ENCODE peak calls at places on chromosome 14, in eight cellular contexts. Z, O, Y, F, V, A, X and L are unnamed samples.

GRCh38 chr14:24965934-24966593 is 83.9 kb downstream of the STXBP6 start:
- DNase-seq in Y (no peak), V (peak; percentile 96), Z (no peak), O (no peak), X (peak; percentile 49), A (peak; percentile 37), F (peak; percentile 65), L (no peak)

GRCh38 chr14:26984318-26985177 is 386.7 kb upstream of the NOVA1 start:
- DNase-seq in F (no peak), O (no peak), Z (peak; percentile 55), V (peak; percentile 30), A (peak; percentile 64), X (peak; percentile 15), Y (peak; percentile 4), L (no peak)

GRCh38 chr14:23669441-23669840 is 33.3 kb downstream of the DHRS2 start:
- DNase-seq in X (no peak), F (no peak), Z (no peak), Y (no peak), A (no peak), O (no peak), V (no peak), L (no peak)

GRCh38 chr14:36424478-36425102 is 95.4 kb downstream of the NKX2-1 start:
- DNase-seq in O (no peak), V (no peak), Y (no peak), F (no peak), A (no peak), X (peak; percentile 19), Z (no peak), L (no peak)

GRCh38 chr14:56754966-56755365 is 55.3 kb downstream of the OTX2 start:
- DNase-seq in A (no peak), F (no peak), V (no peak), Y (no peak), Z (no peak), X (no peak), O (no peak), L (no peak)

GRCh38 chr14:94282991-94283723 is 9.9 kb downstream of the SERPINA10 start:
- DNase-seq in Z (no peak), F (no peak), O (no peak), X (no peak), Y (no peak), V (no peak), A (no peak), L (no peak)

GRCh38 chr14:79665556-79665955 is 545.7 kb downstream of the DIO2 start:
- DNase-seq in Z (no peak), X (no peak), A (no peak), V (no peak), Y (no peak), F (no peak), O (no peak), L (no peak)

GRCh38 chr14:61467281-61467680 is 145.9 kb downstream of the PRKCH start:
- DNase-seq in Y (no peak), A (no peak), Z (peak; percentile 25), X (no peak), F (no peak), V (no peak), O (no peak), L (no peak)

GRCh38 chr14:86852530-86852929 is 1140.5 kb downstream of the GALC start:
- DNase-seq in V (peak; percentile 77), A (no peak), Y (no peak), Z (no peak), X (no peak), F (no peak), O (no peak), L (no peak)

GRCh38 chr14:20440465-20440864 is 4.5 kb upstream of the KLHL33 start:
- DNase-seq in O (no peak), Z (no peak), F (no peak), Y (no peak), X (no peak), V (no peak), A (no peak), L (no peak)

GRCh38 chr14:34030864-34031263 is 80.0 kb upstream of the EGLN3 start:
- DNase-seq in O (no peak), Y (no peak), X (peak; percentile 50), Z (no peak), F (no peak), A (peak; percentile 27), V (peak; percentile 74), L (no peak)

GRCh38 chr14:102899516-102899900 is 23.0 kb upstream of the AMN start:
- DNase-seq in Z (no peak), F (peak; percentile 45), O (no peak), Y (no peak), X (no peak), A (no peak), V (no peak), L (no peak)

GRCh38 chr14:61258985-61259384 is 22.2 kb downstream of the TMEM30B start:
- DNase-seq in V (peak; percentile 36), O (no peak), X (no peak), A (no peak), F (no peak), Z (no peak), Y (no peak), L (no peak)

GRCh38 chr14:24075485-24076301 is 4.3 kb downstream of the CPNE6 start:
- DNase-seq in Y (no peak), A (no peak), O (no peak), X (no peak), F (no peak), V (no peak), Z (no peak), L (no peak)

GRCh38 chr14:22319526-22320352 is 269.3 kb downstream of the DAD1 start:
- DNase-seq in X (peak; percentile 17), Z (peak; percentile 61), Y (peak; percentile 53), A (peak; percentile 45), V (peak; percentile 23), F (no peak), O (no peak), L (no peak)

GRCh38 chr14:68164723-68165122 is 345.1 kb downstream of the RAD51B start:
- DNase-seq in F (no peak), V (no peak), A (no peak), O (no peak), X (no peak), Y (no peak), Z (no peak), L (no peak)

GRCh38 chr14:77151918-77152588 is 10.5 kb upstream of the ZDHHC22 start:
- DNase-seq in F (peak; percentile 92), Y (peak; percentile 28), V (peak; percentile 6), Z (no peak), X (no peak), O (no peak), A (no peak), L (peak; percentile 10)

GRCh38 chr14:72920008-72920407 is 6.3 kb upstream of the DCAF4 start:
- DNase-seq in O (no peak), A (no peak), Z (no peak), Y (no peak), F (no peak), X (no peak), V (no peak), L (no peak)

GRCh38 chr14:65370890-65371289 is 41.6 kb upstream of the FUT8 start:
- DNase-seq in A (no peak), X (no peak), Z (no peak), Y (no peak), V (no peak), O (no peak), F (no peak), L (no peak)

DNA sequence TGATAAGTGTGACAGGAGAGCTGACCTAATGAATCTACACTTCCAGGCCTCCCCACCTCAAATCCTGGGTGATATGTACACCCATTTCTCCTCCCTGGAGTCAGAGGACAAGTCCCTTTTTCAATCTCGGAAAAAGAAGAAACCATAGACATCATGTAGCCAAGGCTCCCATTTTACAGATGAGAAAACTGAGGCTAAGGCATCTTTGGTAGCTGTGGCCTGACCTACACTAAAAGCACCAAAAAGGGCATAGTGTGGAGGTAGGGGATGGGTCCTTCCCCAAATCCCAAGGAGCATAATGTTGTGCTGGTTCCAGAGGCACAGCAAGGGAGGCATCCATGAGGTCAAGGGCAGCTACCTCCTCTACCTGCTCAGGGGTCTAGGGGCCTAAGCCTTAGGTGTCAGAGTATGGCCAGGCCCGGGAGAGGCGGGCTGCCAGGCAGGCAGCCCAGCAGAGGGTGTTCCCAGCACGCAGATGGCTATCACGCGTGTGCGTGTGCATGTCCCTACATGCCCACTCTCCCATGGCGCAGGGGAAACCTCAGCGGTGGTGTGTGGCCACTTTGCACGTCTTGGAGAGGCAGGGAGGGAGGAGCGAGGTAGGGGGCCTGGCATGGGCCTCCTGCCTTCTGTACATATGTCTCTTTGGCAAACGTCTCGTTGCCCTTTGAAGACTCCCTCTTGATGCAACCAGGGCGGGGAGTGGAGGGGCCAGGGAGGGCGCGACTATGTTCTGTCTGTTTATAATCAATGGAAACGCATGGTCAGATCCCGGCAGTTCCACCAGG is 2.5 kb downstream of the PGF start:
- DNase-seq in Z (no peak), X (no peak), A (no peak), Y (no peak), F (peak; percentile 84), V (no peak), O (no peak), L (no peak)
- H3K4me1 ChIP-seq in Z (no peaks in the 10 kb centered on the region), X (peaks cover 3% of the 10 kb centered on the region), A (peaks cover 32% of the 10 kb centered on the region), Y (peaks cover 25% of the 10 kb centered on the region), F (peaks cover 19% of the 10 kb centered on the region), V (peaks cover 10% of the 10 kb centered on the region), O (peaks cover 3% of the 10 kb centered on the region), L (peaks cover 4% of the 10 kb centered on the region)

DNA sequence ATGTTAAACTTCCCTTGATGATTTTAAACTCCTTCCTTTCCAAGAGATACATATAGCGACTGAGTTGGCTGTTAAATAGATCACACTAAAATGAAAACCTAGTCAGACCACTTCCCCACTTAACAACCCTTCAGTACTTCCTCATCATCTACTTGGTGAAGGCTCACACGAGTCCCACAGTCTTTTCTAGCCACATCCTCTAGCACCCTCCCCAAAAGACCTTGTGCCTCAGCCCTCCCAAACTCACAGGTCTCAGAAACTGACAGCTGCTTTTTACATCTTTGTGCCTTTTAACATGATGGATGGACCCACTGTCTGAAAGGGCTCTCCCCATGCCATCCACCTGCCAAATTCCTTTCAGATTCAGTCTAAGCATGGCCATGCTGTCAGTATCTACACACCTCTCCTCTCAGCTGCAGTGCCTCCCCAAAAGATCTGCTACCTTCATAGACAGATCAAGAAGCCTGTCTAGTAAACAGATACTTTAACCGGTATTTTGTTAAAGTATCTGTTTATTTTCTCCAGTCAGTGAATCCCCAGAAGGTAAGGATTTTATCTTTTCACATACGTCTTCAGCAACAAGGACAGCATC is 65.1 kb upstream of the GPHB5 start:
- DNase-seq in F (no peak), X (no peak), O (no peak), Y (no peak), V (no peak), Z (no peak), A (no peak), L (no peak)
- H3K27ac ChIP-seq in F (no peak overlapping the region), X (no peak overlapping the region), O (no peak overlapping the region), Y (no peak overlapping the region), V (no peak overlapping the region), Z (no peak overlapping the region), A (no peak overlapping the region), L (no peak overlapping the region)

GRCh38 chr14:106442857-106443256 is 916.5 kb downstream of the TMEM121 start:
- DNase-seq in V (no peak), Z (no peak), F (no peak), X (no peak), Y (no peak), O (peak; percentile 9), A (no peak), L (peak; percentile 49)
- H3K9me3 ChIP-seq in V (no peaks in the 10 kb centered on the region), Z (peaks cover 2% of the 10 kb centered on the region), F (no peaks in the 10 kb centered on the region), X (no peaks in the 10 kb centered on the region), Y (peaks cover 13% of the 10 kb centered on the region), O (no peaks in the 10 kb centered on the region), A (no peaks in the 10 kb centered on the region), L (no peaks in the 10 kb centered on the region)

DNA sequence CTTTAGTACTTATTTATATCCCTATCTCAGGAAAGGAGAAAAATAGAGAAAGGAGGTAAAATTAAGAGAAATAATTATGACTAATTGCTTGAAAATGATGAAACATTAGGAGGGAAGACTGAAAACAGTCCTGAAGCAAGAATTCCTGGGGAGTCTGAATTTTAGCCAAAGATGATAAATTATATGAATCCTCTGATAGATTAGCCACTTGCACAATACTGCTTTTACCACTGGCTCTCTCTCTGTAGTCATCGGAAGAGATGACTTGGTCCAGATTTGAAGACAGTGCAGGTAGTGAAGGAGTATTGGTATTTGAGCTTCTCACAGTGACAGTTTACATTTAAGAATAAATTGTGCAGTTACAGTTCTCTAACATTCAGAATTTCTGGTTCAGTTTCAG is 83.8 kb upstream of the CLEC14A start:
- DNase-seq in Y (no peak), V (peak; percentile 66), F (peak; percentile 32), O (no peak), A (no peak), X (no peak), Z (no peak), L (no peak)
- H3K4me1 ChIP-seq in Y (no peaks in the 10 kb centered on the region), V (peaks cover 15% of the 10 kb centered on the region), F (no peaks in the 10 kb centered on the region), O (no peaks in the 10 kb centered on the region), A (no peaks in the 10 kb centered on the region), X (no peaks in the 10 kb centered on the region), Z (no peaks in the 10 kb centered on the region), L (no peaks in the 10 kb centered on the region)